ENCODE peak calls at places on chromosomes 5 and 9, in five cellular contexts. One of them, this sample, is unnamed. For H3K9me3, the result is how much of the 10 kb centered on the place peaks cover.

GRCh38 chr5:378301-378891 is 56.9 kb downstream of the AHRR start:
- DNase-seq in right atrium auricular region: peak
- DNase-seq in right cardiac atrium: no peak
- DNase-seq in right lobe of liver: no peak
- DNase-seq in upper lobe of right lung: peak
- DNase-seq in this sample: no peak

GRCh38 chr9:38240051-38240450 is 152.5 kb upstream of the ALDH1B1 start:
- DNase-seq in right atrium auricular region: peak
- DNase-seq in right cardiac atrium: no peak
- DNase-seq in right lobe of liver: no peak
- DNase-seq in upper lobe of right lung: no peak
- DNase-seq in this sample: no peak

GRCh38 chr9:6884101-6884500 is 126.3 kb downstream of the KDM4C start:
- DNase-seq in right atrium auricular region: no peak
- DNase-seq in right cardiac atrium: no peak
- DNase-seq in right lobe of liver: no peak
- DNase-seq in upper lobe of right lung: no peak
- DNase-seq in this sample: no peak

GRCh38 chr9:27157736-27158135 is 48.7 kb downstream of the TEK start:
- DNase-seq in right atrium auricular region: no peak
- DNase-seq in right cardiac atrium: no peak
- DNase-seq in right lobe of liver: no peak
- DNase-seq in upper lobe of right lung: no peak
- DNase-seq in this sample: no peak

GRCh38 chr5:8756498-8757084 is 789.3 kb downstream of the SEMA5A start:
- DNase-seq in right atrium auricular region: no peak
- DNase-seq in right cardiac atrium: no peak
- DNase-seq in right lobe of liver: no peak
- DNase-seq in upper lobe of right lung: no peak
- DNase-seq in this sample: no peak

GRCh38 chr5:35393901-35394300 is 163.6 kb upstream of the PRLR start:
- DNase-seq in right atrium auricular region: no peak
- DNase-seq in right cardiac atrium: no peak
- DNase-seq in right lobe of liver: no peak
- DNase-seq in upper lobe of right lung: no peak
- DNase-seq in this sample: no peak

GRCh38 chr5:158979749-158980521 is 119.8 kb downstream of the EBF1 start:
- DNase-seq in right atrium auricular region: peak
- DNase-seq in right cardiac atrium: peak
- DNase-seq in right lobe of liver: peak
- DNase-seq in upper lobe of right lung: no peak
- DNase-seq in this sample: peak

GRCh38 chr9:125829743-125830142 is 82.6 kb downstream of the PBX3 start:
- DNase-seq in right atrium auricular region: no peak
- DNase-seq in right cardiac atrium: no peak
- DNase-seq in right lobe of liver: peak
- DNase-seq in upper lobe of right lung: no peak
- DNase-seq in this sample: no peak

GRCh38 chr5:171207256-171207866 is 101.7 kb upstream of the TLX3 start:
- DNase-seq in right atrium auricular region: no peak
- DNase-seq in right cardiac atrium: no peak
- DNase-seq in right lobe of liver: no peak
- DNase-seq in upper lobe of right lung: no peak
- DNase-seq in this sample: no peak

GRCh38 chr5:140868721-140869554 is at the start of gene PCDHA11:
- DNase-seq in right atrium auricular region: no peak
- DNase-seq in right cardiac atrium: no peak
- DNase-seq in right lobe of liver: no peak
- DNase-seq in upper lobe of right lung: no peak
- DNase-seq in this sample: no peak

GRCh38 chr9:2271426-2271825 is 256.3 kb downstream of the SMARCA2 start:
- DNase-seq in right atrium auricular region: no peak
- DNase-seq in right cardiac atrium: peak
- DNase-seq in right lobe of liver: no peak
- DNase-seq in upper lobe of right lung: no peak
- DNase-seq in this sample: no peak

GRCh38 chr9:4126184-4126865 is 173.5 kb downstream of the GLIS3 start:
- DNase-seq in right atrium auricular region: no peak
- DNase-seq in right cardiac atrium: no peak
- DNase-seq in right lobe of liver: no peak
- DNase-seq in upper lobe of right lung: no peak
- DNase-seq in this sample: no peak

GRCh38 chr9:121939643-121940042 is 153.5 kb downstream of the TTLL11 start:
- DNase-seq in right atrium auricular region: no peak
- DNase-seq in right cardiac atrium: no peak
- DNase-seq in right lobe of liver: no peak
- DNase-seq in upper lobe of right lung: no peak
- DNase-seq in this sample: no peak

GRCh38 chr9:95940265-95940664 is 64.8 kb downstream of the ERCC6L2 start:
- DNase-seq in right atrium auricular region: no peak
- DNase-seq in right cardiac atrium: no peak
- DNase-seq in right lobe of liver: no peak
- DNase-seq in upper lobe of right lung: no peak
- DNase-seq in this sample: no peak

GRCh38 chr5:178793156-178793555 is 62.7 kb upstream of the ZNF354A start:
- DNase-seq in right atrium auricular region: no peak
- DNase-seq in right cardiac atrium: no peak
- DNase-seq in right lobe of liver: no peak
- DNase-seq in upper lobe of right lung: peak
- DNase-seq in this sample: no peak
- H3K9me3 ChIP-seq in right atrium auricular region: under half
- H3K9me3 ChIP-seq in right cardiac atrium: under half
- H3K9me3 ChIP-seq in right lobe of liver: under half
- H3K9me3 ChIP-seq in upper lobe of right lung: under half
- H3K9me3 ChIP-seq in this sample: under half

GRCh38 chr9:40907657-40908624 is 220.5 kb downstream of the FOXD4L6 start:
- DNase-seq in right atrium auricular region: no peak
- DNase-seq in right cardiac atrium: no peak
- DNase-seq in right lobe of liver: no peak
- DNase-seq in upper lobe of right lung: no peak
- DNase-seq in this sample: no peak
- H3K9me3 ChIP-seq in right atrium auricular region: half or more
- H3K9me3 ChIP-seq in right cardiac atrium: under half
- H3K9me3 ChIP-seq in right lobe of liver: under half
- H3K9me3 ChIP-seq in upper lobe of right lung: half or more
- H3K9me3 ChIP-seq in this sample: half or more

GRCh38 chr5:180847053-180847452 is 14.0 kb downstream of the ZFP62 start:
- DNase-seq in right atrium auricular region: no peak
- DNase-seq in right cardiac atrium: no peak
- DNase-seq in right lobe of liver: no peak
- DNase-seq in upper lobe of right lung: no peak
- DNase-seq in this sample: no peak
- H3K9me3 ChIP-seq in right atrium auricular region: under half
- H3K9me3 ChIP-seq in right cardiac atrium: under half
- H3K9me3 ChIP-seq in right lobe of liver: under half
- H3K9me3 ChIP-seq in upper lobe of right lung: under half
- H3K9me3 ChIP-seq in this sample: under half

DNA sequence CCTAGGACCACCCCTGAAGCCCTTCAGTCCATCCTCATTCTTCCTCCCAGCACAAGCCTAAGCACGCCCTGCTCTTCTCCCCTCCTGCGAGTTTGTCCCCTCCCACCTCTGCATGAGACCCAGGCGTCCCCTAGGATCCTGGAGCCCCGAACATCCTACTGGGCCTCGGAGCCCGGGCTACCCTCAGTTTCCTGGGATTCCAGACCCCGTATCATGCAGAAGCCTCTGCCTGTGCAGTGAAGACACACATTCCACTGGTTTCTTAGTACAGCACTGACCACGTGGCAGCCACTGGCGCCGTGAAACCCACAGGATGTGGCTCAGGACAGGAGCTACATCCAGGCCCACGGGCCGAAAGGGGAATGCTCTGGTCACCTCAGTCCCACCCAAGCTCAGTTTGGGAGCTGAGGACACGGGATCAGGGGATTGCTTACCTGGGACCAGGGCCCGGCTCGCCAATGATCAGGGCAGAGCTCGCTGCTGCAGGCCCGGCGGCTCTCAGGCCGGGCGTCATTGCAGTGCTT is 64.2 kb downstream of the ZNF354C start:
- DNase-seq in right atrium auricular region: peak
- DNase-seq in right cardiac atrium: no peak
- DNase-seq in right lobe of liver: no peak
- DNase-seq in upper lobe of right lung: no peak
- DNase-seq in this sample: no peak
- H3K9me3 ChIP-seq in right atrium auricular region: under half
- H3K9me3 ChIP-seq in right cardiac atrium: under half
- H3K9me3 ChIP-seq in right lobe of liver: under half
- H3K9me3 ChIP-seq in upper lobe of right lung: under half
- H3K9me3 ChIP-seq in this sample: under half

DNA sequence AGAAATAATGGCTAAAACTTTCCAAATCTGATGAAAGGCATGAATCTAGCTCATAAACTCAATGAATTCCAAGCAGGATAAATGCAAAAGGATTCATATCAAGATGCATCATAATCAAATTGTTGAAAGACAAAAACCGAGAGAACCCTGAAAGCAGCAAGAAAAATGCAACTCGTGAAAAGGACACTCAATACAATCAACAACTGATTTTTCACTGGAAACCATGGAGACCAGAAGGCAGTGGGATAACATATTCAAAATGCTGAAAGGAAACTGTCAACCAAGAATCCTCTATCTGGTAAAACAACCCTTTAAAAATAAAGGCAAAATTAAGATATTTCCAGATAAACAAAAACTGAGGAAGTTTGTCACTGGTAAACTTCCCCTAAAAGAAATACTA is 9.5 kb downstream of the FBXL17 start:
- DNase-seq in right atrium auricular region: no peak
- DNase-seq in right cardiac atrium: no peak
- DNase-seq in right lobe of liver: no peak
- DNase-seq in upper lobe of right lung: no peak
- DNase-seq in this sample: no peak
- H3K9me3 ChIP-seq in right atrium auricular region: under half
- H3K9me3 ChIP-seq in right cardiac atrium: under half
- H3K9me3 ChIP-seq in right lobe of liver: under half
- H3K9me3 ChIP-seq in upper lobe of right lung: under half
- H3K9me3 ChIP-seq in this sample: under half